ENCODE peak calls at places on chromosomes 11 and 22, in six cellular contexts. H is fibroblast of lung, Q is K562, C is GM23248, W is PC-3, R is GM12878. S is an unnamed sample.

GRCh38 chr22:37176464-37177061 is 11.5 kb downstream of the C1QTNF6 start:
- DNase-seq in H (peak), Q (no peak), C (peak), W (no peak), R (no peak), S (peak)

GRCh38 chr11:19874241-19874640 is 161.6 kb downstream of the NAV2 start:
- DNase-seq in H (no peak), Q (no peak), C (no peak), W (no peak), R (no peak), S (peak)

GRCh38 chr22:38007330-38007902 is 23.1 kb upstream of the SOX10 start:
- DNase-seq in H (no peak), Q (no peak), C (no peak), W (no peak), R (no peak), S (no peak)

GRCh38 chr11:19864141-19865120 is 151.8 kb downstream of the NAV2 start:
- DNase-seq in H (peak), Q (no peak), C (no peak), W (no peak), R (no peak), S (peak)

GRCh38 chr11:27456140-27456801 is 16.3 kb downstream of the LGR4 start:
- DNase-seq in H (peak), Q (no peak), C (peak), W (peak), R (no peak), S (peak)

GRCh38 chr11:104917259-104918112 is 19.2 kb upstream of the CASP12 start:
- DNase-seq in H (no peak), Q (no peak), C (no peak), W (no peak), R (no peak), S (no peak)

GRCh38 chr11:58642120-58642625 is 19.7 kb downstream of the CNTF start:
- DNase-seq in H (no peak), Q (peak), C (no peak), W (no peak), R (no peak), S (no peak)

GRCh38 chr11:123594921-123595320 is 59.5 kb downstream of the SCN3B start:
- DNase-seq in H (no peak), Q (no peak), C (no peak), W (no peak), R (no peak), S (no peak)

GRCh38 chr11:121514401-121514981 is 61.7 kb upstream of the SORL1-AS1 start:
- DNase-seq in H (no peak), Q (no peak), C (no peak), W (no peak), R (no peak), S (no peak)

GRCh38 chr11:86782781-86783180 is 17.6 kb upstream of the PRSS23 start:
- DNase-seq in H (no peak), Q (no peak), C (no peak), W (no peak), R (no peak), S (no peak)

GRCh38 chr11:60887531-60887930 is 18.9 kb downstream of the PRPF19 start:
- DNase-seq in H (peak), Q (peak), C (peak), W (peak), R (no peak), S (peak)

GRCh38 chr11:9263840-9264380 is 1.2 kb downstream of the DENND5A start:
- DNase-seq in H (peak), Q (peak), C (peak), W (no peak), R (peak), S (no peak)

GRCh38 chr11:78560826-78561484 is 13.7 kb downstream of the NARS2 start:
- DNase-seq in H (peak), Q (no peak), C (peak), W (peak), R (no peak), S (no peak)

GRCh38 chr11:85406316-85406715 is 220.8 kb downstream of the DLG2 start:
- DNase-seq in H (no peak), Q (no peak), C (no peak), W (no peak), R (no peak), S (no peak)

GRCh38 chr11:75582935-75583709 is 21.1 kb downstream of the SERPINH1 start:
- DNase-seq in H (peak), Q (peak), C (peak), W (peak), R (no peak), S (peak)

GRCh38 chr11:17752144-17752543 is 17.6 kb downstream of the KCNC1 start:
- DNase-seq in H (no peak), Q (no peak), C (no peak), W (no peak), R (no peak), S (no peak)

GRCh38 chr22:31898911-31899310 is 45.4 kb upstream of the YWHAH start:
- DNase-seq in H (no peak), Q (no peak), C (no peak), W (no peak), R (no peak), S (no peak)

GRCh38 chr11:56577621-56578020 is at the start of gene OR5M10:
- DNase-seq in H (no peak), Q (no peak), C (no peak), W (no peak), R (no peak), S (no peak)

GRCh38 chr11:129457321-129457720 is 81.7 kb downstream of the BARX2 start:
- DNase-seq in H (no peak), Q (no peak), C (no peak), W (peak), R (no peak), S (no peak)

GRCh38 chr11:9069256-9069655 is 22.1 kb downstream of the SCUBE2 start:
- DNase-seq in H (no peak), Q (no peak), C (no peak), W (no peak), R (no peak), S (no peak)

GRCh38 chr22:44412136-44412731 is 85.8 kb downstream of the RTL6 start:
- DNase-seq in H (no peak), Q (no peak), C (no peak), W (no peak), R (no peak), S (no peak)

GRCh38 chr11:19276859-19277808 is 36.4 kb upstream of the E2F8 start:
- DNase-seq in H (peak), Q (no peak), C (peak), W (peak), R (no peak), S (no peak)

GRCh38 chr11:111945198-111945597 is 8.1 kb downstream of the DIXDC1 start:
- DNase-seq in H (no peak), Q (no peak), C (no peak), W (no peak), R (no peak), S (no peak)

GRCh38 chr22:31491218-31491962 is 1.7 kb upstream of the EIF4ENIF1 start:
- DNase-seq in H (no peak), Q (no peak), C (no peak), W (no peak), R (no peak), S (no peak)

GRCh38 chr11:107732327-107733051 is 20.6 kb upstream of the SLN start:
- DNase-seq in H (no peak), Q (no peak), C (no peak), W (no peak), R (peak), S (no peak)

GRCh38 chr22:32649515-32650200 is 151.8 kb upstream of the TIMP3 start:
- DNase-seq in H (peak), Q (peak), C (peak), W (no peak), R (no peak), S (peak)

GRCh38 chr11:102202972-102203371 is 92.7 kb downstream of the YAP1 start:
- DNase-seq in H (no peak), Q (no peak), C (no peak), W (no peak), R (no peak), S (no peak)

GRCh38 chr11:70220920-70221319 is 17.8 kb downstream of the FADD start:
- DNase-seq in H (peak), Q (no peak), C (no peak), W (peak), R (no peak), S (peak)

GRCh38 chr11:60195923-60196368 is 13.1 kb upstream of the MS4A6A start:
- DNase-seq in H (no peak), Q (peak), C (no peak), W (no peak), R (peak), S (no peak)

GRCh38 chr11:95045791-95046190 is 3.4 kb upstream of the KDM4F start:
- DNase-seq in H (no peak), Q (no peak), C (no peak), W (no peak), R (no peak), S (no peak)

GRCh38 chr11:73173755-73174494 is 31.8 kb upstream of the FCHSD2 start:
- DNase-seq in H (no peak), Q (no peak), C (no peak), W (no peak), R (no peak), S (no peak)

GRCh38 chr22:24731786-24732185 is 42.7 kb downstream of the PIWIL3 start:
- DNase-seq in H (no peak), Q (no peak), C (no peak), W (no peak), R (no peak), S (no peak)

GRCh38 chr22:36871669-36872081 is 10.9 kb downstream of the NCF4 start:
- DNase-seq in H (no peak), Q (no peak), C (peak), W (peak), R (no peak), S (no peak)

GRCh38 chr11:11149671-11150459 is 203.2 kb downstream of the CSNK2A3 start:
- DNase-seq in H (no peak), Q (no peak), C (no peak), W (no peak), R (no peak), S (no peak)

GRCh38 chr11:72585762-72586590 is 88.2 kb downstream of the PDE2A start:
- DNase-seq in H (peak), Q (peak), C (peak), W (peak), R (peak), S (no peak)

GRCh38 chr11:91795139-91795887 is 429.3 kb upstream of the FAT3 start:
- DNase-seq in H (peak), Q (no peak), C (no peak), W (peak), R (no peak), S (peak)

GRCh38 chr11:74397531-74398243 is 546 bp downstream of the PGM2L1 start:
- DNase-seq in H (peak), Q (peak), C (peak), W (peak), R (no peak), S (peak)

GRCh38 chr11:5665746-5666395 is 19.0 kb downstream of the TRIM5 start:
- DNase-seq in H (no peak), Q (no peak), C (no peak), W (no peak), R (no peak), S (no peak)

GRCh38 chr11:1218256-1218787 is 4.5 kb upstream of the MUC5B start:
- DNase-seq in H (no peak), Q (no peak), C (no peak), W (no peak), R (no peak), S (no peak)

DNA sequence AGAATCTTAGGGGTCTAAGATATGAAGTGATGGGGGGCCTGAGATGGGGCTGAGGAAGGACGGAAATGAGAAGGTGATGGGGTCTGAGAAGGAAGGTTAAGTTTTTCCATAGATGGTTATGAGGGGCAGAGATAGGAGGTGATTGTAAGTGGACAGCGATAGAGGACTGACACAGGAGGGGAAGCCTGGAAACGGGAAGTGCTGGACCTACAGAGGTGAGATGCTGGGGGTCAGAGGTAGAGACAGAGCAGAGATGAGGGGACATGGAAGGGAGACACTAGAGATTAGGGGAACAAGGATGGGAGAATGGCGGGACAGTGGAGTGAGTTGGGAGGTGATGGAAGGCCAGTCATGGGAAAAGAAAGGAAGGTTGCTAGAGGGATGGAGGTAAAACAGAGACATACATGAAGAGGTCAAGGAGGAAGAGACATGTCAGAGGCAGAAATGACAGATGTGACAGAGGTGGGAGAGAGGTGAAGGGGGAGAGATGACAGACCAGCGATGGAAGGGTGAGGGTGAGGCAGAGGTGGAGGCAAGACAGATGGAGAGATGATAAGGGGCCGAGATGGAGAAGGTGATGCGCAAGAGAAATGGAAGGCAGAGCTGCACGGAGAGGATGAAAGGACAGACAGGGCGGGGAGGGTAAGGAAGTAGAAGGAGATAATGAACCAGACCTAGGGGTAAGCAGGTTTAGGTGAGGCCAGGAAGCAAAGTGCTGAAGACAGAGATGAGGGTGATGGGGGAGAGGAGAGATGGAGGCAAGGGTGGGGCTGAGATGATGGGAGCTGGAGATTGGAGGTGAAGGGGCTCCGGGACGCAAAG is 50.8 kb downstream of the SLC22A12 start:
- DNase-seq in H (no peak), Q (no peak), C (no peak), W (no peak), R (no peak), S (no peak)
- TF ChIP-seq EZH2 in H (peak), Q (no peak), C (peak), W (no peak), R (no peak), S (no peak)

GRCh38 chr11:118953265-118953664 is 2.8 kb upstream of the UPK2 start:
- DNase-seq in H (peak), Q (peak), C (no peak), W (no peak), R (no peak), S (peak)
- H3K27ac ChIP-seq in H (no peak), Q (no peak), C (no peak), W (no peak), R (no peak), S (no peak)

DNA sequence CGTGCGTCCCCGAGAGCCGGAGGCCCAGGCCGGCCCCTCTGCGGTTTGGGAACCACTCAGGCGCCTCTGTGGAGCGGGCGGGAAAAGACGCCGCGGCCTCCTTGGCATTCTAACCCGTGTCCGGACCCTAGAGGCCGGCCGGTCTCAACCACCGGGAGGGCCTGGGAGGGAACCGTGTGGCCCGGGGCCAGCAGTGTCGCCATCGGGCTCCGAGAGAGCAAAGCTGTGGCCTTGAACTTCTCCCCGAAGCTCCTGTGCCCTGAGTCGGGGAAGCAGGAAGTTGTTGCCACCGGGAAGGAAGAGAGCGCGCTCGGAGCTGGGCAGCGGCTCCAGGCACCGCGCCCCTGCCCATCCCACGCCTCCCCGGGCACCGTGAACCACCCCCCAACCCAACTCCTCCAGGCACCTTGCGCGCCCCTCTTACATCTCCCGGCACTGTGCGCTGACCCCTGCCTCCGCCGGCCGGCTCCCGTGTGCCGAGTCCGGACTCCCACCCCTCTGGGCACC is 80.1 kb upstream of the PPARA start:
- DNase-seq in H (no peak), Q (no peak), C (peak), W (peak), R (no peak), S (no peak)
- TF ChIP-seq EZH2 in H (no peak), Q (no peak), C (no peak), W (no peak), R (no peak), S (no peak)

DNA sequence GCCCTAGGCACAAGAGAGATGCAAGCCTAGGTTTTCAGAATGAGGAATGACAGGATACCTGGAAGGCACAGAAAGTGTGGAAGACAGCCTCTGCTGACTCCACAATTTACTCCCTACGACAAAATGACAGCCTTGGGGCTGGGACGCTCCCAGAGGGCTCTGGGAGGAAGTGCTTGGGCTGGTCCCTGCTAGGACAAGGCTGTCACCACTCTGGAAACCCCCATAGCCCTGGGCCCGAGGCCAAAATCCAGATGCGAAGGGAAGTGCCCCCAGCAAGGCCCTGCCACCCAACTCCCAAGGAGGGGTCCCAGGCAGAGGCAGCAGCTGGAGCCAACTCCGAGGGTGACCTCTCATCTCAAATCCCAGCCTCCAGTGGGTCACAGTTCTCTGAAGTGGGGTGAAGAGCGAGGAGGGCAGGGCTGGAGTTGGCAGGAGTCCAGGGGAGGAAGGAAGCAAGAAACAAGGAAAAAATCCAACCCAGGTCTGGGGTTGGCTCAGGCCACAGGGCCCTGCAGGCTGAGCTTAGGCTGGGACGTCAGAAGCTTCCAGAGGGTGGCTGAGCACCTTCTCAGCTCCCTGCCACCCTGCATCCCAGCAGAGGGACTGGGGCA is 6.3 kb upstream of the CDC42EP2 start:
- DNase-seq in H (no peak), Q (no peak), C (no peak), W (no peak), R (no peak), S (no peak)
- H3K27ac ChIP-seq in H (peak), Q (no peak), C (no peak), W (no peak), R (no peak), S (no peak)

GRCh38 chr11:120168960-120169681 is 31.2 kb upstream of the TRIM29 start:
- DNase-seq in H (peak), Q (peak), C (peak), W (peak), R (no peak), S (no peak)
- TF ChIP-seq EZH2 in H (no peak), Q (no peak), C (no peak), W (no peak), R (no peak), S (peak)

GRCh38 chr11:118003021-118003423 is 16.8 kb downstream of the IL10RA start:
- DNase-seq in H (no peak), Q (peak), C (no peak), W (no peak), R (no peak), S (no peak)

GRCh38 chr11:118004543-118005223 is 18.5 kb downstream of the IL10RA start:
- DNase-seq in H (no peak), Q (peak), C (no peak), W (no peak), R (no peak), S (no peak)

GRCh38 chr11:118002541-118003019 is 16.4 kb downstream of the IL10RA start:
- DNase-seq in H (no peak), Q (peak), C (no peak), W (no peak), R (no peak), S (no peak)

GRCh38 chr11:118002010-118002540 is 15.9 kb downstream of the IL10RA start:
- DNase-seq in H (no peak), Q (peak), C (no peak), W (no peak), R (no peak), S (no peak)

DNA sequence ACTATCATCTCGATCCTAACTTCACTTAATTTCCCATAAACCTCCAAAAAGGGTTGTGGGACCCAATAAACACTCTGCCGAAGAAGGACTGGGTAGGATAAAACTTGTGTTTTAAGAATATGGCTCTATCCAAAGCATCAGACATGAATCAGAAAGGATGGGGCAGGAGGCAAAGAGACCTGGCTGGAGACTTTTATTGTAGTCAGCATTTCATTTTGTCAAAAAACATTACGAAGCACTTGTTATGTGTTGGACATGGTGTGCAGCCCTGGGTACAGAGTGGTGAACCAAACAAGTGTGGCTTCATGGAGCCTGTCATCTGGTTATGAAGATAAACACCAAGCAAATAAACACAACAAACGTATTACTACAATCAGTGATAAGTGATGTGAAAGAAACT is 17.3 kb downstream of the IL10RA start:
- DNase-seq in H (no peak), Q (no peak), C (no peak), W (no peak), R (no peak), S (no peak)
- H3K27ac ChIP-seq in H (no peak), Q (peak), C (no peak), W (no peak), R (no peak), S (no peak)

DNA sequence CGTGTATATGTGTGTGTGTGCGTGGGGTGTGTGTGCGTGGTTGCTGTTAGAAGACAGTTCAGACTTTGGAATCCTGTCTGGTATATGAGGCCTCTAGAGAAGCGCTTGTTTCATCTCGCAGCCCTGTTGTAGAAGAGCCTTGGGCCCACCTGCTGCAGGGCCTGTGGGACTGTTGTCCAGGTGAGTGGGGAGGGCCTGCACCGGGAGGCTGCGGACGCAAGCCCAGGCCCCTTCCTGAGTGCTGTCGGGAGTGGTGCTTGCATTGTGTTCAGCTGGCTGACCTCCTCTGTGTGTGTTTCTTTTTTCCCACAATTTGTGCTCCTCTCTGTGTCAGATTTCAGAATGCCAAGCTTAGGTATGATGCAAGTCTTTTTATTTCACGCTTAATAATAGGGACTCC is 128.4 kb downstream of the TBC1D22A start:
- DNase-seq in H (no peak), Q (no peak), C (no peak), W (no peak), R (no peak), S (no peak)
- TF ChIP-seq EZH2 in H (no peak), Q (no peak), C (no peak), W (no peak), R (no peak), S (no peak)

S was measured in astrocyte.